ENCODE peak calls at places on chromosomes 3 and 15, in four cellular contexts. X is HCT116, F is H1, I is HepG2. M is an unnamed sample.

GRCh38 chr15:75030424-75030823 is 7.0 kb downstream of the PPCDC start:
- DNase-seq in X (no peak), F (no peak), I (no peak), M (no peak)

GRCh38 chr3:47194994-47195393 is 31.1 kb upstream of the SETD2 start:
- DNase-seq in X (no peak), F (no peak), I (no peak), M (no peak)

GRCh38 chr3:41673643-41674042 is 288.3 kb downstream of the ULK4 start:
- DNase-seq in X (no peak), F (no peak), I (no peak), M (no peak)

GRCh38 chr3:115092220-115092791 is 54.8 kb downstream of the ZBTB20 start:
- DNase-seq in X (peak; percentile 65), F (no peak), I (peak; percentile 34), M (peak; percentile 2)

GRCh38 chr15:55403531-55403930 is 4.6 kb downstream of the CCPG1 start:
- DNase-seq in X (no peak), F (no peak), I (peak; percentile 44), M (peak; percentile 26)

GRCh38 chr3:159721324-159721723 is 267.3 kb upstream of the IL12A start:
- DNase-seq in X (no peak), F (no peak), I (no peak), M (no peak)

GRCh38 chr3:177299250-177299649 is 102.0 kb upstream of the TBL1XR1 start:
- DNase-seq in X (no peak), F (no peak), I (no peak), M (no peak)

GRCh38 chr3:165837058-165837525 is at the start of gene BCHE:
- DNase-seq in X (no peak), F (no peak), I (no peak), M (no peak)

GRCh38 chr3:58237238-58237939 is at the start of gene ABHD6:
- DNase-seq in X (peak; percentile 33), F (no peak), I (peak; percentile 40), M (peak; percentile 83)

GRCh38 chr3:107710851-107711250 is 188.1 kb downstream of the BBX start:
- DNase-seq in X (peak; percentile 15), F (no peak), I (no peak), M (peak; percentile 11)

GRCh38 chr3:127744875-127745274 is 72.1 kb downstream of the ABTB1 start:
- DNase-seq in X (no peak), F (no peak), I (no peak), M (no peak)

GRCh38 chr3:78736863-78737262 is 1030.9 kb downstream of the ROBO1 start:
- DNase-seq in X (no peak), F (no peak), I (no peak), M (no peak)

GRCh38 chr15:41513282-41514227 is at the start of gene LTK:
- DNase-seq in X (peak; percentile 65), F (no peak), I (no peak), M (peak; percentile 91)

GRCh38 chr3:120659285-120659684 is 22.8 kb downstream of the HGD start:
- DNase-seq in X (no peak), F (no peak), I (no peak), M (no peak)

GRCh38 chr15:39608741-39609140 is 27.9 kb downstream of the THBS1 start:
- DNase-seq in X (no peak), F (no peak), I (no peak), M (no peak)

GRCh38 chr3:55608266-55608937 is 121.3 kb upstream of the WNT5A start:
- DNase-seq in X (no peak), F (no peak), I (no peak), M (no peak)

GRCh38 chr3:186425788-186426730 is 64.0 kb upstream of the DGKG start:
- DNase-seq in X (no peak), F (no peak), I (no peak), M (peak; percentile 28)

GRCh38 chr15:37098468-37099320 is 1.7 kb downstream of the MEIS2 start:
- DNase-seq in X (no peak), F (no peak), I (no peak), M (peak; percentile 52)

GRCh38 chr3:150913174-150913922 is 8.1 kb upstream of the MINDY4B start:
- DNase-seq in X (no peak), F (no peak), I (no peak), M (no peak)

GRCh38 chr3:196400331-196400730 is 31.9 kb downstream of the UBXN7 start:
- DNase-seq in X (no peak), F (no peak), I (no peak), M (no peak)

GRCh38 chr3:134388748-134389485 is 14.7 kb upstream of the AMOTL2 start:
- DNase-seq in X (no peak), F (no peak), I (no peak), M (no peak)
- TF ChIP-seq FOSL1 in X (no peak), F (no peak), I (no peak), M (no peak)

GRCh38 chr15:42577514-42578031 is 2.2 kb downstream of the STARD9 start:
- DNase-seq in X (no peak), F (no peak), I (no peak), M (no peak)
- TF ChIP-seq FOSL1 in X (no peak), F (no peak), I (no peak), M (no peak)

GRCh38 chr3:11944052-11944673 is 60.0 kb upstream of the SYN2 start:
- DNase-seq in X (peak; percentile 70), F (peak; percentile 17), I (peak; percentile 37), M (peak; percentile 58)
- TF ChIP-seq FOSL1 in X (no peak), F (no peak), I (no peak), M (no peak)

GRCh38 chr3:155517907-155518306 is 224.4 kb upstream of the STRIT1 start:
- DNase-seq in X (no peak), F (no peak), I (no peak), M (no peak)
- TF ChIP-seq FOSL1 in X (no peak), F (no peak), I (no peak), M (no peak)

GRCh38 chr3:106191913-106192312 is 323.1 kb upstream of the CBLB start:
- DNase-seq in X (no peak), F (no peak), I (no peak), M (no peak)

GRCh38 chr3:106184540-106185457 is 316.0 kb upstream of the CBLB start:
- DNase-seq in X (no peak), F (no peak), I (no peak), M (no peak)

GRCh38 chr3:106183762-106184391 is 315.1 kb upstream of the CBLB start:
- DNase-seq in X (no peak), F (no peak), I (no peak), M (no peak)

GRCh38 chr3:106185949-106186348 is 317.1 kb upstream of the CBLB start:
- DNase-seq in X (no peak), F (no peak), I (no peak), M (no peak)
- TF ChIP-seq FOSL1 in X (no peak), F (no peak), I (no peak), M (no peak)

GRCh38 chr15:64132217-64132616 is 19.3 kb upstream of the SNX22 start:
- DNase-seq in X (no peak), F (no peak), I (no peak), M (no peak)
- TF ChIP-seq FOSL1 in X (no peak), F (no peak), I (no peak), M (no peak)

GRCh38 chr3:111236833-111237713 is 165.5 kb downstream of the NECTIN3 start:
- DNase-seq in X (no peak), F (no peak), I (no peak), M (no peak)
- TF ChIP-seq FOSL1 in X (no peak), F (no peak), I (no peak), M (no peak)

GRCh38 chr3:12489832-12490231 is 5.6 kb downstream of the TSEN2 start:
- DNase-seq in X (no peak), F (no peak), I (no peak), M (no peak)

GRCh38 chr3:12486916-12487315 is 2.6 kb downstream of the TSEN2 start:
- DNase-seq in X (no peak), F (no peak), I (no peak), M (no peak)

GRCh38 chr3:12495749-12496452 is 11.6 kb downstream of the TSEN2 start:
- DNase-seq in X (no peak), F (no peak), I (no peak), M (no peak)

GRCh38 chr3:12486001-12486400 is 1.7 kb downstream of the TSEN2 start:
- DNase-seq in X (no peak), F (no peak), I (no peak), M (no peak)

DNA sequence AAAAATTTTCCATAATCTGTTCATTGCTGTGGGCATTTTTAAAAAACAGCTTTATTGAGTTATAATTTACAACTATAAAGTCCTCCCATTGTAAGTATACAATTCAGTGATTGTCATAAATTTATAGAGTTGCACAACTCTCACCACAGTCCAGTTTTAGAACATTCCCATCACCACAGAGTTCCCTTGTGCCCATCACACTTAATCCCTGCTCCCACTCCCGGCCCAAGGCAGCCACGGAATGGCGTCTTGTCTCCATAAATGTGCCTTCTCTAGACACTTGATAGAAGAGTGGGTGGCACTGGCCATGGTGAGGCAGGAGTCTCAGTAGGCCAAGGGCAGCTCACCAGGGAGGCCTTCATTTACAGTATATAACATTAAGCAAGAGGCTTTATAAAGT is 6.3 kb downstream of the TSEN2 start:
- DNase-seq in X (no peak), F (no peak), I (no peak), M (no peak)
- TF ChIP-seq FOSL1 in X (no peak), F (no peak), I (no peak), M (no peak)

M was measured in K562.